ENCODE peak calls at places on chromosomes 6 and 20, in four cellular contexts. F is HS-27A, Y is LHCN-M2, L is AG08395. T is an unnamed sample.

GRCh38 chr6:48061630-48062029 is 49.4 kb downstream of the PTCHD4 start:
- DNase-seq in F (no peak), Y (peak; percentile 84), L (no peak), T (no peak)

GRCh38 chr6:71126506-71126905 is 162.1 kb upstream of the OGFRL1 start:
- DNase-seq in F (no peak), Y (no peak), L (no peak), T (no peak)

GRCh38 chr20:3227511-3227910 is 11.5 kb downstream of the SLC4A11 start:
- DNase-seq in F (no peak), Y (no peak), L (no peak), T (no peak)

GRCh38 chr6:87736809-87737540 is 34.9 kb upstream of the AKIRIN2 start:
- DNase-seq in F (no peak), Y (no peak), L (no peak), T (no peak)

GRCh38 chr6:142886431-142887170 is 58.4 kb downstream of the HIVEP2 start:
- DNase-seq in F (no peak), Y (peak; percentile 56), L (peak; percentile 11), T (no peak)

GRCh38 chr6:150346346-150346745 is 22.5 kb upstream of the IYD start:
- DNase-seq in F (no peak), Y (no peak), L (no peak), T (no peak)

GRCh38 chr6:139372326-139373153 is 1.9 kb downstream of the CITED2 start:
- DNase-seq in F (no peak), Y (no peak), L (no peak), T (no peak)

GRCh38 chr6:142845624-142846458 is 99.1 kb downstream of the HIVEP2 start:
- DNase-seq in F (peak; percentile 73), Y (peak; percentile 90), L (peak; percentile 58), T (peak; percentile 41)

GRCh38 chr20:24610341-24611115 is 141.1 kb downstream of the SYNDIG1 start:
- DNase-seq in F (peak; percentile 31), Y (no peak), L (no peak), T (no peak)

GRCh38 chr6:20069130-20069529 is 143.1 kb downstream of the MBOAT1 start:
- DNase-seq in F (no peak), Y (no peak), L (no peak), T (no peak)

GRCh38 chr20:43936805-43937204 is 22.2 kb downstream of the TOX2 start:
- DNase-seq in F (no peak), Y (peak; percentile 65), L (no peak), T (no peak)

GRCh38 chr6:119978274-119978889 is 628.8 kb upstream of the MAN1A1 start:
- DNase-seq in F (no peak), Y (peak; percentile 19), L (peak; percentile 21), T (no peak)

GRCh38 chr20:50395258-50395729 is 114.9 kb upstream of the PTPN1 start:
- DNase-seq in F (no peak), Y (peak; percentile 93), L (peak; percentile 29), T (no peak)

GRCh38 chr6:46014511-46015118 is 1.0 kb downstream of the CLIC5 start:
- DNase-seq in F (no peak), Y (no peak), L (no peak), T (peak; percentile 11)

GRCh38 chr6:68876792-68877493 is 241.9 kb downstream of the ADGRB3 start:
- DNase-seq in F (no peak), Y (peak; percentile 3), L (peak; percentile 6), T (no peak)

GRCh38 chr6:20978176-20978614 is 443.9 kb downstream of the CDKAL1 start:
- DNase-seq in F (no peak), Y (peak; percentile 56), L (peak; percentile 41), T (no peak)

GRCh38 chr20:2151805-2152727 is 50.4 kb downstream of the STK35 start:
- DNase-seq in F (peak; percentile 33), Y (no peak), L (peak; percentile 87), T (no peak)

GRCh38 chr6:137823826-137824501 is 43.1 kb upstream of the TNFAIP3 start:
- DNase-seq in F (no peak), Y (no peak), L (peak; percentile 51), T (peak; percentile 81)

GRCh38 chr20:5844063-5844681 is 94.0 kb downstream of the SHLD1 start:
- DNase-seq in F (no peak), Y (peak; percentile 96), L (peak; percentile 54), T (peak; percentile 73)

GRCh38 chr20:46688151-46689081 is 828 bp downstream of the TP53RK start:
- DNase-seq in F (no peak), Y (no peak), L (peak; percentile 14), T (no peak)

GRCh38 chr6:118528129-118528528 is 20.0 kb upstream of the PLN start:
- DNase-seq in F (no peak), Y (no peak), L (no peak), T (no peak)

GRCh38 chr6:158536891-158537798 is 22.7 kb upstream of the TMEM181 start:
- DNase-seq in F (no peak), Y (no peak), L (peak; percentile 22), T (peak; percentile 14)

GRCh38 chr6:63764318-63764916 is 128.8 kb downstream of the PHF3 start:
- DNase-seq in F (no peak), Y (peak; percentile 38), L (peak; percentile 16), T (peak; percentile 41)

GRCh38 chr6:103983860-103984259 is 875.9 kb downstream of the HACE1 start:
- DNase-seq in F (no peak), Y (no peak), L (no peak), T (no peak)

GRCh38 chr6:43639984-43640800 is 4.6 kb downstream of the MAD2L1BP start:
- DNase-seq in F (no peak), Y (no peak), L (no peak), T (no peak)

GRCh38 chr20:11540558-11540957 is 377.1 kb upstream of the BTBD3 start:
- DNase-seq in F (no peak), Y (no peak), L (no peak), T (no peak)

GRCh38 chr6:142888461-142888860 is 56.5 kb downstream of the HIVEP2 start:
- DNase-seq in F (no peak), Y (no peak), L (no peak), T (no peak)

GRCh38 chr6:118509009-118509617 is 39.0 kb upstream of the PLN start:
- DNase-seq in F (peak; percentile 11), Y (peak; percentile 38), L (peak; percentile 18), T (no peak)

GRCh38 chr6:71531841-71532240 is 243.2 kb downstream of the OGFRL1 start:
- DNase-seq in F (no peak), Y (no peak), L (no peak), T (no peak)

GRCh38 chr6:46598215-46598614 is 54.4 kb downstream of the CYP39A1 start:
- DNase-seq in F (no peak), Y (no peak), L (no peak), T (no peak)

GRCh38 chr6:47587503-47587902 is 109.9 kb downstream of the CD2AP start:
- DNase-seq in F (no peak), Y (peak; percentile 4), L (peak; percentile 9), T (no peak)

GRCh38 chr6:79385893-79386292 is 151.3 kb downstream of the LCA5 start:
- DNase-seq in F (no peak), Y (peak; percentile 52), L (no peak), T (no peak)

GRCh38 chr20:25207960-25208534 is 12.5 kb downstream of the ENTPD6 start:
- DNase-seq in F (no peak), Y (no peak), L (no peak), T (no peak)

GRCh38 chr6:160455484-160456213 is 107.5 kb downstream of the SLC22A3 start:
- DNase-seq in F (peak; percentile 20), Y (peak; percentile 44), L (peak; percentile 86), T (peak; percentile 60)

GRCh38 chr6:84866715-84867114 is 102.3 kb upstream of the TBX18 start:
- DNase-seq in F (no peak), Y (no peak), L (no peak), T (no peak)

GRCh38 chr20:10696650-10697049 is 22.9 kb upstream of the JAG1 start:
- DNase-seq in F (no peak), Y (no peak), L (no peak), T (no peak)

GRCh38 chr6:167420177-167420576 is 95.3 kb downstream of the TTLL2 start:
- DNase-seq in F (no peak), Y (no peak), L (no peak), T (no peak)

GRCh38 chr20:25484911-25485511 is 77.5 kb downstream of the GINS1 start:
- DNase-seq in F (no peak), Y (peak; percentile 18), L (no peak), T (no peak)

GRCh38 chr20:37395921-37396519 is 50.1 kb downstream of the SRC start:
- DNase-seq in F (no peak), Y (no peak), L (no peak), T (no peak)

GRCh38 chr6:11667876-11668275 is 110.7 kb downstream of the ADTRP start:
- DNase-seq in F (no peak), Y (no peak), L (no peak), T (no peak)